ENCODE peak calls at places on chromosomes 1 and 21, in seven cellular contexts. B is stimulated activated CD4-positive, alpha-beta T cell treated with anti-CD3 and anti-CD28 coated beads, Interleukin-1b, Interleukin-23, amount 100 ng/mL, for 1 hour; A is fibroblast of pulmonary artery; F is thoracic aorta; C is frontal cortex; O is activated CD4-positive, alpha-beta memory T cell treated with anti-CD3 and anti-CD28 coated beads for 36 hours; Y is cerebellum. J is an unnamed sample.

GRCh38 chr1:3066250-3066711 is 2.7 kb upstream of the PRDM16 start:
- DNase-seq in B (no peak), A (no peak), F (peak), C (no peak), O (no peak), Y (no peak), J (no peak)

GRCh38 chr1:67214420-67215174 is 48.3 kb downstream of the IL23R start:
- DNase-seq in B (peak), A (peak), F (no peak), C (no peak), O (peak), Y (no peak), J (no peak)

GRCh38 chr1:154607084-154607747 is 770 bp downstream of the ADAR start:
- DNase-seq in B (no peak), A (peak), F (no peak), C (no peak), O (peak), Y (no peak), J (no peak)

GRCh38 chr1:204261746-204262505 is 48.1 kb upstream of the GOLT1A start:
- DNase-seq in B (no peak), A (no peak), F (no peak), C (no peak), O (no peak), Y (no peak), J (no peak)

GRCh38 chr1:229296541-229296941 is 25.6 kb downstream of the RAB4A start:
- DNase-seq in B (no peak), A (peak), F (no peak), C (no peak), O (no peak), Y (no peak), J (no peak)

GRCh38 chr1:64915381-64916274 is 50.7 kb downstream of the JAK1 start:
- DNase-seq in B (no peak), A (peak), F (no peak), C (no peak), O (no peak), Y (no peak), J (no peak)

GRCh38 chr21:39483917-39484316 is 32.1 kb downstream of the SH3BGR start:
- DNase-seq in B (no peak), A (peak), F (no peak), C (no peak), O (no peak), Y (no peak), J (peak)

GRCh38 chr1:168391759-168392681 is 111.3 kb downstream of the TBX19 start:
- DNase-seq in B (no peak), A (no peak), F (no peak), C (no peak), O (peak), Y (no peak), J (no peak)

GRCh38 chr1:222529181-222529580 is 18.7 kb downstream of the HHIPL2 start:
- DNase-seq in B (no peak), A (no peak), F (no peak), C (no peak), O (no peak), Y (no peak), J (no peak)

GRCh38 chr1:116855788-116856187 is 53.9 kb upstream of the PTGFRN start:
- DNase-seq in B (no peak), A (peak), F (no peak), C (no peak), O (no peak), Y (no peak), J (no peak)

GRCh38 chr1:30872948-30873263 is 35.7 kb downstream of the SDC3 start:
- DNase-seq in B (no peak), A (no peak), F (no peak), C (no peak), O (no peak), Y (no peak), J (no peak)

GRCh38 chr1:28602536-28603439 is 10.7 kb downstream of the RAB42 start:
- DNase-seq in B (no peak), A (peak), F (no peak), C (peak), O (peak), Y (peak), J (peak)

GRCh38 chr1:109980324-109981127 is 4.0 kb upstream of the AHCYL1 start:
- DNase-seq in B (no peak), A (no peak), F (no peak), C (no peak), O (peak), Y (no peak), J (no peak)

GRCh38 chr1:207762622-207763021 is 10.8 kb downstream of the CD46 start:
- DNase-seq in B (no peak), A (no peak), F (no peak), C (no peak), O (no peak), Y (no peak), J (no peak)

GRCh38 chr1:184811439-184812111 is 56.9 kb upstream of the EDEM3 start:
- DNase-seq in B (no peak), A (no peak), F (peak), C (no peak), O (no peak), Y (no peak), J (no peak)

J was measured in retinal pigment epithelial cell.